ENCODE peak calls at places on chromosomes 2 and 18, in nine cellular contexts. J is psoas muscle, C is fibroblast of pulmonary artery, W is LNCaP clone FGC, Y is right lobe of liver, G is HCT116, Q is HFF-Myc, A is esophagus squamous epithelium, D is heart left ventricle. M is an unnamed sample.

GRCh38 chr2:73324126-73324525 is 30.8 kb upstream of the EGR4 start:
- DNase-seq in D (no peak), Q (no peak), C (no peak), W (no peak), Y (no peak), G (no peak), A (no peak), J (no peak), M (no peak)

GRCh38 chr18:28458751-28459150 is 281.8 kb upstream of the CDH2 start:
- DNase-seq in G (no peak), J (no peak), Q (no peak), C (no peak), Y (no peak), W (no peak), A (no peak), D (no peak), M (peak; percentile 29)

GRCh38 chr2:51920509-51920908 is 888.6 kb upstream of the NRXN1 start:
- DNase-seq in J (no peak), G (no peak), A (no peak), D (no peak), W (no peak), Q (no peak), C (no peak), Y (no peak), M (no peak)

GRCh38 chr2:21041943-21042707 is 1.7 kb downstream of the APOB start:
- DNase-seq in C (peak; percentile 13), G (no peak), Q (no peak), A (no peak), J (no peak), Y (peak; percentile 77), D (no peak), W (no peak), M (no peak)

GRCh38 chr18:44680271-44681038 is at the start of gene SETBP1:
- DNase-seq in Y (peak; percentile 81), D (peak; percentile 84), Q (no peak), W (no peak), C (peak; percentile 40), A (peak; percentile 19), G (no peak), J (peak; percentile 89), M (peak; percentile 70)

GRCh38 chr2:157124731-157125130 is 132.8 kb upstream of the GALNT5 start:
- DNase-seq in C (no peak), Y (no peak), W (no peak), D (no peak), G (no peak), A (no peak), J (no peak), Q (no peak), M (no peak)

GRCh38 chr2:65309699-65310098 is 82.1 kb downstream of the ACTR2 start:
- DNase-seq in C (no peak), G (no peak), D (no peak), Y (no peak), A (no peak), Q (no peak), J (no peak), W (peak; percentile 73), M (no peak)

GRCh38 chr18:3246636-3247242 is 862 bp upstream of the MYL12A start:
- DNase-seq in Q (no peak), J (peak; percentile 73), G (no peak), A (no peak), C (peak; percentile 30), Y (no peak), D (no peak), W (no peak), M (peak; percentile 44)

GRCh38 chr2:40463112-40463511 is 11.2 kb upstream of the SLC8A1 start:
- DNase-seq in W (no peak), D (no peak), J (no peak), A (no peak), G (no peak), Y (no peak), Q (no peak), C (no peak), M (no peak)
- H3K4me3 ChIP-seq in W (no peak overlapping the region), D (no peak overlapping the region), J (no peak overlapping the region), A (no peak overlapping the region), G (no peak overlapping the region), Y (no peak overlapping the region), Q (no peak overlapping the region), C (no peak overlapping the region), M (no peak overlapping the region)

GRCh38 chr2:42072349-42073118 is 24.7 kb downstream of the PKDCC start:
- DNase-seq in W (no peak), Y (no peak), D (peak; percentile 80), J (peak; percentile 95), G (no peak), Q (no peak), C (no peak), A (no peak), M (peak; percentile 37)

GRCh38 chr2:42074661-42075060 is 26.8 kb downstream of the PKDCC start:
- DNase-seq in G (no peak), Q (no peak), J (no peak), A (no peak), C (no peak), D (no peak), Y (no peak), W (no peak), M (no peak)

GRCh38 chr2:42068571-42069178 is 20.9 kb downstream of the PKDCC start:
- DNase-seq in W (no peak), Q (no peak), Y (no peak), C (no peak), D (no peak), G (no peak), J (no peak), A (no peak), M (no peak)

GRCh38 chr2:42073739-42074138 is 25.9 kb downstream of the PKDCC start:
- DNase-seq in Y (no peak), C (peak; percentile 37), D (no peak), W (no peak), J (no peak), G (no peak), A (no peak), Q (no peak), M (peak; percentile 69)

GRCh38 chr2:42071762-42072161 is 23.9 kb downstream of the PKDCC start:
- DNase-seq in Y (no peak), C (no peak), A (no peak), J (peak; percentile 72), D (no peak), G (no peak), W (no peak), Q (no peak), M (no peak)
- H3K4me3 ChIP-seq in Y (no peak overlapping the region), C (no peak overlapping the region), A (no peak overlapping the region), J (no peak overlapping the region), D (no peak overlapping the region), G (no peak overlapping the region), W (no peak overlapping the region), Q (no peak overlapping the region), M (no peak overlapping the region)

DNA sequence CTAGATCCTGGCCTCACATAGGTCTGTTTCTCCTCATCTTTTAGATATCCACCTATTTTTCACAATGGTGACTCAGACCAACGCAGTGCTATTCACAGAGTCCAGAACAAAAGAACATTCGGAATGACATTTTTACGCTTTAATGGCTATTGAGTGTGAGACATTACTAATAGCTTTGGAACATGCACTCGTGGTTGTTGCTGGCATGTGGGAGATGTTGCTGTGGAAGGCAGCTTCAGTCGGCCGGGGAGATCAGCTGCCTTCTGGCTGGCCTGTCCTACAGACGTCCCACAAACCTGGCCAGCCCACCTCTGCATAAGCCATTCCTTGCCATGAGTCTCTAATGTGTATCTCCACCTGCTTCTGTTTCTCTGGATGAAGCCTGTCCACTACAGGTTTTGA is 3.4 kb downstream of the MBP start:
- DNase-seq in A (no peak), J (peak; percentile 58), Y (no peak), Q (no peak), D (no peak), C (peak; percentile 91), G (no peak), W (no peak), M (peak; percentile 97)
- H3K4me3 ChIP-seq in A (peak overlapping the region; percentile 4), J (no peak overlapping the region), Y (no peak overlapping the region), Q (no peak overlapping the region), D (no peak overlapping the region), C (no peak overlapping the region), G (no peak overlapping the region), W (no peak overlapping the region), M (no peak overlapping the region)

DNA sequence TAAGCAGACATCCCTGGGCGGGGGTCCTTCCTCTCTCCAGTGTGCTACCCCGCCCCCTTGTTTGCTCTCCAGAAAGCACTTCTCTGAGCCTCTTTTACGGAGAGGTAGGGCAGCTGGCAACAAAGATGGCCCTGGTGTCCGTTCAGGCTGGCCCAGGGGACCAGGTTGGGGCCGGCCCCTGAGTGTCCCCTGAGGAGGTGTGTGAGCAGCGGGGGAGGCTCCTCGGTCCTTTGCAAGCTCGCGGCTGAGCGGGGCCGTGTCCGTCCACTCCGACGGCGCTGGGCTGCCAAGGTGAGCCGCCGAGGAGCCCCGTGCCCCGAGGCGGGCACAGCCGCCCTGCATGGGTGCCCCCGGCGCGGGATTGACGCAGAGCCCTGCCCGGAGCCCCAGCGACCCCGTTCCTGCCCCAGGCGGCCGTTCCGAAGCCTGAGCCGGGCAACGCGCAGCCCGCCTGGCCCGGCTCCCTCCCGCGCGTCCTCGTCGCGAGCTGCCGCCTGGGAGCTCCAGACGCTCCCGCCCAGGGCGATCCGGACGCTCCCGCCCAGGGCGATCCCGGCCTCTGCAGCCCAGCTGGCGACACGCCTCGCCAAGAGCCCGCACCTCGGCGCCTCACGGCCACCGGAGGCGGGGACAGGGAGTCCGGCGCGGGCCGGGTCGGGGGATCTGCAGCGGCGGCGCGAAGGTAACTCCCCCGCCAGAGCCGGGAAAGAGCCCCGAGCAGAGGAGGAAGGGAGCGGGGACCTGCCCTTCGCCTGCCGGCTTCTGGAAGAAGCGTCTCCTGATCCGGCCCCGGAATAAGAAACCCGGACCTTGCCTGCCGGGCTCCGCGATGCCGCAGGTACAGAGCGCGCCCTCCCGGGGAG is at the start of gene PROKR1:
- DNase-seq in A (no peak), D (peak; percentile 67), C (peak; percentile 17), Q (no peak), Y (peak; percentile 76), W (no peak), G (no peak), J (peak; percentile 50), M (no peak)
- H3K4me3 ChIP-seq in A (peak within 1 kb of the TSS; percentile 78), D (peak within 1 kb of the TSS; percentile 47), C (peak within 1 kb of the TSS; percentile 48), Q (peak within 1 kb of the TSS; percentile 29), Y (peak within 1 kb of the TSS; percentile 58), W (peak within 1 kb of the TSS; percentile 41), G (no peak within 1 kb of the TSS), J (peak within 1 kb of the TSS; percentile 64), M (peak within 1 kb of the TSS; percentile 44)

GRCh38 chr2:47167149-47167548 is 12.0 kb upstream of the STPG4 start:
- DNase-seq in C (no peak), W (no peak), D (no peak), J (no peak), Q (no peak), A (no peak), Y (no peak), G (no peak), M (no peak)
- H3K4me3 ChIP-seq in C (no peak overlapping the region), W (no peak overlapping the region), D (no peak overlapping the region), J (no peak overlapping the region), Q (no peak overlapping the region), A (no peak overlapping the region), Y (no peak overlapping the region), G (no peak overlapping the region), M (no peak overlapping the region)